ENCODE peak calls at places on chromosomes 16 and 17, in five cellular contexts. E is gastrocnemius medialis, S is omental fat pad, R is tibial nerve, Z is A549. V is an unnamed sample.

GRCh38 chr17:82399030-82399429 is 19.1 kb upstream of the HEXD start:
- DNase-seq in E (peak), S (no peak), R (peak), Z (no peak), V (no peak)

GRCh38 chr16:8859913-8860881 is 8.6 kb downstream of the CARHSP1 start:
- DNase-seq in E (peak), S (no peak), R (peak), Z (no peak), V (no peak)

GRCh38 chr16:31507929-31508705 is at the start of gene RUSF1:
- DNase-seq in E (peak), S (peak), R (peak), Z (peak), V (peak)

GRCh38 chr17:19290047-19290705 is 53.0 kb downstream of the EPN2 start:
- DNase-seq in E (no peak), S (no peak), R (no peak), Z (no peak), V (no peak)

GRCh38 chr17:55324296-55324978 is 59.7 kb downstream of the HLF start:
- DNase-seq in E (no peak), S (no peak), R (no peak), Z (no peak), V (no peak)

GRCh38 chr17:8310601-8311123 is 621 bp downstream of the ARHGEF15 start:
- DNase-seq in E (no peak), S (no peak), R (no peak), Z (no peak), V (no peak)

GRCh38 chr16:19294156-19294649 is 8.7 kb downstream of the CLEC19A start:
- DNase-seq in E (peak), S (no peak), R (peak), Z (no peak), V (no peak)

GRCh38 chr17:17398188-17398927 is 78.4 kb upstream of the MED9 start:
- DNase-seq in E (peak), S (no peak), R (peak), Z (no peak), V (no peak)

GRCh38 chr17:9538626-9539025 is 37.0 kb downstream of the STX8 start:
- DNase-seq in E (no peak), S (no peak), R (no peak), Z (no peak), V (peak)

GRCh38 chr17:6496116-6496481 is 51.8 kb downstream of the PIMREG start:
- DNase-seq in E (no peak), S (no peak), R (no peak), Z (no peak), V (no peak)

GRCh38 chr16:66204761-66205160 is 161.7 kb upstream of the CDH5 start:
- DNase-seq in E (no peak), S (no peak), R (no peak), Z (no peak), V (no peak)

GRCh38 chr16:89170346-89171215 is 967 bp upstream of the CDH15 start:
- DNase-seq in E (no peak), S (no peak), R (no peak), Z (no peak), V (no peak)
- TF ChIP-seq CTCF in E (no peak), S (no peak), R (no peak), Z (peak), V (no peak)

GRCh38 chr16:86709103-86709502 is 130.8 kb downstream of the FOXL1 start:
- DNase-seq in E (no peak), S (no peak), R (no peak), Z (no peak), V (no peak)

GRCh38 chr16:86708431-86708830 is 130.1 kb downstream of the FOXL1 start:
- DNase-seq in E (no peak), S (no peak), R (no peak), Z (no peak), V (no peak)

GRCh38 chr16:86710602-86710950 is 132.2 kb downstream of the FOXL1 start:
- DNase-seq in E (no peak), S (no peak), R (no peak), Z (no peak), V (no peak)

GRCh38 chr16:86712158-86713009 is 134.0 kb downstream of the FOXL1 start:
- DNase-seq in E (no peak), S (no peak), R (no peak), Z (no peak), V (no peak)

DNA sequence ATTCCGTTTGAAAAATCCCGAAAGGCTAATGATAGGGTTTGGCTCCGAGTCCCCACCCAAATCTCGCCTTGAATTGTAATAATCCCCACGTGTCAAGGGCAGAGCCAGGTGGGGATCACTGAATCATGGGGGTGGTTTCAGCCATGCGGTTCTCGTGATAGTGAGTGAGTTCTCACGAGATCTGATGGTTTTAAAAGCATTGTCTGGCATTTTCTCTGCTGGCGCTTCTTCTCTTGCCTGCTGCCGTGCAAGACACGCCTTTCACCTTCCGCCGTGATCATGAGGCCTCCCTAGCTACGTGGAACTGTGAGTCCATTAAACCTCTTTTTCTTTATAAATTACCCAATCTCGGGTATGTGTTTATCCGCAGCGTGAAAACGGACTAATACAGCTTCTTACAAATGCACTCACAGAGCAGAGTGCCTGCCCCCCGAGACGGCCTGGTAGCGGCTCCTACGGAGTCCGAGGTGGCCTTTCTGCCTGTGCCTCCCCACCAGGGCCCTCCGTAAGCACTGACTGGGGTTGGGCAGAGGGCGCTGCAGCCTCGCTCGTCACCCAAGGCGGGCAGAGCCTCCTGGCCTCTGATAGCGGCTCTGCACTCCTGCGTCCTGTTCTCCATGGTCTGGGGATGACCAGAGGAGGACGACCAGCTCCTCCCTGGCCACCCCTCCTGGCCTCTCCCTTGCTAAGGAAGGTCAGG is 131.7 kb downstream of the FOXL1 start:
- DNase-seq in E (no peak), S (no peak), R (no peak), Z (no peak), V (no peak)
- TF ChIP-seq CTCF in E (no peak), S (no peak), R (no peak), Z (no peak), V (no peak)

GRCh38 chr16:84306564-84306963 is 11.9 kb downstream of the WFDC1 start:
- DNase-seq in E (no peak), S (no peak), R (no peak), Z (no peak), V (no peak)

GRCh38 chr16:84307209-84307954 is 12.7 kb downstream of the WFDC1 start:
- DNase-seq in E (no peak), S (no peak), R (no peak), Z (no peak), V (no peak)

GRCh38 chr16:84303516-84303915 is 8.8 kb downstream of the WFDC1 start:
- DNase-seq in E (no peak), S (no peak), R (no peak), Z (no peak), V (no peak)

GRCh38 chr16:84310642-84311041 is 16.0 kb downstream of the WFDC1 start:
- DNase-seq in E (no peak), S (no peak), R (no peak), Z (no peak), V (no peak)

DNA sequence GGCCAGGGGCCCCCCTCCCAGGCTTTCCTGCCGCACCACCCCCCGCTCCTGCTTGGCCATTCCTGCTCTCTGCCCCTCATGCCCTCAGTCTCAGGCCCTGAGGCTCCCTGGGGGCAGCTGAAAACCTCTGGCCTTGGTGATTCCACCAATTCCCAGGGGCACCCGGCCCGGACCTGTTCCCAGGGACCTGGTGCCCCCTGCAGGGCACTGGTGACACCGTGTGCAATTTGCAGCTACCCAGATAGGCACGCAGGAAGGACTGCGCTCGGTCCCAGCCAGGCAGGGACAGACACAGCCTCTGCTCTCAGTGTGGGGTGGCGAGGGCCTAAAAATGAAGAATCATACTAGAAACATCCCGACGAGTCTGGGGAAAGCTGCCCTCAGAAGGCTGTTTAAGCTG is 13.4 kb downstream of the WFDC1 start:
- DNase-seq in E (no peak), S (no peak), R (no peak), Z (peak), V (no peak)
- TF ChIP-seq CTCF in E (peak), S (no peak), R (peak), Z (peak), V (peak)

GRCh38 chr17:42743595-42744282 is 1.1 kb downstream of the EZH1 start:
- DNase-seq in E (no peak), S (no peak), R (no peak), Z (peak), V (no peak)
- TF ChIP-seq CTCF in E (no peak), S (no peak), R (no peak), Z (no peak), V (no peak)

GRCh38 chr16:58035356-58036170 is 10.0 kb downstream of the MMP15 start:
- DNase-seq in E (no peak), S (no peak), R (no peak), Z (no peak), V (no peak)
- TF ChIP-seq CTCF in E (no peak), S (no peak), R (no peak), Z (no peak), V (no peak)

GRCh38 chr16:80931985-80932720 is 74.5 kb downstream of the CMC2 start:
- DNase-seq in E (peak), S (no peak), R (no peak), Z (peak), V (peak)
- TF ChIP-seq CTCF in E (no peak), S (no peak), R (no peak), Z (no peak), V (no peak)

DNA sequence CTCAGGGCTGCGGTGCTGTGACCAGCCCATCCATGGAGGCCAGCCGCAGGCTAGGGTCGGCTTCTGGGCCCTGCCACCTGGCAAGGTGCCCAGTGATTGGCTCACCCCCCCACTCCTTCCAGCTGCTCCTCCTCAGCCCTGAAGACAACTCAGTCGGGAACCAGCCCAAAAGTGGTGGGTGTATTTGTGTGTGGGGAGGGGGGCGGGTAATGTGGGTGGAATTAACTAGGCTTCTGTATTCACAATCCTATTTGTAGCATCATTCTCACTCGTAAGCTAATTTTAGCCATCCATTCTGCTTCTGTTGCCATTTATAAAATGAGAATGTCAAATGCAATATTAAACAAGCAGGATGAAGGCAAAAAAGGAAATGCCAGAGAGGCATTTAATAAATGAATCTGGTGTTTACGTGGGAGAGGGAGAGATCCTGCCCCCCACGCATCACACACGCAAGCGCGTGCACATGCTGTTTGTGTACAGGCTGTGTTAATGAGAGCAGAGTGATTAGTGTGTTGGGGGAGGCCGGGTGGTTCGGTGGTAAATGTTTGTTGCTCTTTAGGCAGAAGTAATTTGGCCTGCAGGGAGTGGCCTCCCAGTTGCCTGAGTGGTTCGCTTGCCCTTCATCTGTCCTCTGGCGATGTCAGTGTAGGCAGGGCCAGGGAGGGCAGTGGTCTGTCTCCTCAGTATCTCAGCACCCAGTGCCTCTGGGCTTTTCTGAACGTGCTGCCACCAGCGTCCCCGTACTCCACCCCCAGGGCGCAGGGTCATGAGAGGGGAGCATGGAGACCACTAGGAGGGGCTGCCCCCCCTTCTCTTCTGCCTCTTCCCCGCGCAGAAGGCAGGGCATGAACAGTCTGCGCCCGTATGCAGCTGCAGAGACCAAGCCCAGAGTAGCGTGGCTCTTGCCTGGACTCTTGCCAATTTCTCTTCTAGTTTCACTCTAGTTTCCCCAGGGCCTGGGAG is 140.0 kb downstream of the CCDC182 start:
- DNase-seq in E (peak), S (no peak), R (no peak), Z (no peak), V (no peak)
- TF ChIP-seq CTCF in E (no peak), S (no peak), R (no peak), Z (no peak), V (no peak)

GRCh38 chr17:46876353-46876887 is 25.0 kb downstream of the WNT9B start:
- DNase-seq in E (no peak), S (no peak), R (no peak), Z (no peak), V (no peak)
- TF ChIP-seq CTCF in E (no peak), S (no peak), R (no peak), Z (peak), V (peak)

V was measured in D721Med.